ENCODE peak calls at places on chromosomes 4 and X, in four cellular contexts. X is tibial nerve, K is HEK293T, J is nucleus accumbens. Q is an unnamed sample.
A peak's percentile ranks its signal among the peaks of the same experiment; 100 is the strongest.

GRCh38 chr4:26235500-26235899 is 85.3 kb upstream of the RBPJ start:
- DNase-seq in J (no peak), X (peak; percentile 38), K (no peak), Q (peak; percentile 12)

GRCh38 chr4:153971878-153972277 is 183.0 kb upstream of the SFRP2 start:
- DNase-seq in J (no peak), K (no peak), X (no peak), Q (no peak)

GRCh38 chr4:181753189-181753588 is 490.0 kb upstream of the TENM3 start:
- DNase-seq in X (no peak), J (no peak), K (no peak), Q (no peak)

GRCh38 chrX:131816551-131817136 is 206.5 kb upstream of the STK26 start:
- DNase-seq in K (peak; percentile 44), J (peak; percentile 81), X (no peak), Q (no peak)

GRCh38 chr4:126124817-126125216 is 810.1 kb downstream of the FAT4 start:
- DNase-seq in X (no peak), K (no peak), J (no peak), Q (no peak)

GRCh38 chrX:40170830-40171512 is 73.2 kb upstream of the BCOR start:
- DNase-seq in X (no peak), K (no peak), J (no peak), Q (no peak)

GRCh38 chr4:7782783-7783182 is 156.9 kb downstream of the AFAP1 start:
- DNase-seq in J (no peak), X (no peak), K (no peak), Q (no peak)

GRCh38 chr4:122576261-122577188 is 44.3 kb downstream of the IL21 start:
- DNase-seq in K (peak; percentile 38), X (no peak), J (no peak), Q (no peak)

GRCh38 chrX:110280954-110281353 is 36.9 kb downstream of the AMMECR1 start:
- DNase-seq in J (no peak), K (no peak), X (no peak), Q (no peak)

GRCh38 chr4:40253906-40254305 is 57.1 kb downstream of the RHOH start:
- DNase-seq in K (no peak), J (no peak), X (no peak), Q (no peak)

GRCh38 chrX:625137-625691 is 5.4 kb upstream of the SHOX start:
- DNase-seq in X (no peak), J (no peak), K (no peak), Q (no peak)

GRCh38 chrX:139191746-139192385 is 338.7 kb upstream of the F9 start:
- DNase-seq in X (no peak), K (no peak), J (no peak), Q (no peak)

GRCh38 chrX:137427813-137428212 is 138.1 kb upstream of the ZIC3 start:
- DNase-seq in X (no peak), K (no peak), J (no peak), Q (no peak)

GRCh38 chr4:25236971-25237370 is 3.1 kb downstream of the PI4K2B start:
- DNase-seq in K (no peak), X (no peak), J (no peak), Q (no peak)

GRCh38 chrX:53287493-53288138 is 6.2 kb upstream of the IQSEC2 start:
- DNase-seq in X (peak; percentile 15), K (no peak), J (peak; percentile 9), Q (no peak)

GRCh38 chrX:18424482-18425198 is 768 bp upstream of the CDKL5 start:
- DNase-seq in J (no peak), K (peak; percentile 34), X (no peak), Q (no peak)

GRCh38 chrX:103376118-103376978 is at the start of gene BEX3:
- DNase-seq in X (peak; percentile 15), K (peak; percentile 69), J (peak; percentile 13), Q (no peak)